ENCODE peak calls at places on chromosomes 1 and 21, in ten cellular contexts. One of them, this sample, is unnamed.
A peak's percentile ranks its signal among the peaks of the same experiment; 100 is the strongest.

GRCh38 chr1:92804721-92805169 is 19.8 kb upstream of the EVI5 start:
- DNase-seq in mucosa of descending colon: peak; percentile 63
- DNase-seq in heart left ventricle: peak; percentile 85
- DNase-seq in H9: peak; percentile 60
- DNase-seq in tibial artery: peak; percentile 70
- DNase-seq in MM.1S: peak; percentile 36
- DNase-seq in CD8-positive, alpha-beta T cell: no peak
- DNase-seq in left ventricle myocardium inferior: peak; percentile 63
- DNase-seq in neural progenitor cell: peak; percentile 23
- DNase-seq in neuronal stem cell: no peak
- DNase-seq in this sample: peak; percentile 99

GRCh38 chr1:195791796-195792195 is 816.4 kb downstream of the KCNT2 start:
- DNase-seq in heart left ventricle: no peak
- DNase-seq in neural progenitor cell: no peak
- DNase-seq in left ventricle myocardium inferior: no peak
- DNase-seq in CD8-positive, alpha-beta T cell: no peak
- DNase-seq in mucosa of descending colon: no peak
- DNase-seq in tibial artery: no peak
- DNase-seq in H9: no peak
- DNase-seq in neuronal stem cell: no peak
- DNase-seq in MM.1S: no peak
- DNase-seq in this sample: no peak

GRCh38 chr21:33403786-33404571 is 766 bp downstream of the IFNGR2 start:
- DNase-seq in CD8-positive, alpha-beta T cell: peak; percentile 40
- DNase-seq in neural progenitor cell: peak; percentile 68
- DNase-seq in heart left ventricle: peak; percentile 65
- DNase-seq in MM.1S: peak; percentile 58
- DNase-seq in neuronal stem cell: peak; percentile 35
- DNase-seq in left ventricle myocardium inferior: peak; percentile 64
- DNase-seq in mucosa of descending colon: peak; percentile 79
- DNase-seq in H9: peak; percentile 49
- DNase-seq in tibial artery: peak; percentile 49
- DNase-seq in this sample: peak; percentile 49

GRCh38 chr1:87404306-87404705 is 75.6 kb downstream of the LMO4 start:
- DNase-seq in left ventricle myocardium inferior: no peak
- DNase-seq in neural progenitor cell: no peak
- DNase-seq in heart left ventricle: no peak
- DNase-seq in CD8-positive, alpha-beta T cell: no peak
- DNase-seq in MM.1S: no peak
- DNase-seq in H9: no peak
- DNase-seq in tibial artery: no peak
- DNase-seq in neuronal stem cell: no peak
- DNase-seq in mucosa of descending colon: no peak
- DNase-seq in this sample: no peak

GRCh38 chr1:245790441-245790840 is 635.7 kb downstream of the KIF26B start:
- DNase-seq in left ventricle myocardium inferior: no peak
- DNase-seq in heart left ventricle: no peak
- DNase-seq in neural progenitor cell: no peak
- DNase-seq in mucosa of descending colon: no peak
- DNase-seq in tibial artery: no peak
- DNase-seq in neuronal stem cell: no peak
- DNase-seq in CD8-positive, alpha-beta T cell: no peak
- DNase-seq in H9: no peak
- DNase-seq in MM.1S: no peak
- DNase-seq in this sample: peak; percentile 52

GRCh38 chr1:165898837-165899236 is 71.4 kb downstream of the UCK2 start:
- DNase-seq in neural progenitor cell: no peak
- DNase-seq in heart left ventricle: peak; percentile 41
- DNase-seq in left ventricle myocardium inferior: no peak
- DNase-seq in MM.1S: no peak
- DNase-seq in mucosa of descending colon: no peak
- DNase-seq in tibial artery: peak; percentile 41
- DNase-seq in H9: peak; percentile 14
- DNase-seq in CD8-positive, alpha-beta T cell: no peak
- DNase-seq in neuronal stem cell: no peak
- DNase-seq in this sample: peak; percentile 100

GRCh38 chr1:236425031-236425663 is 31.1 kb downstream of the EDARADD start:
- DNase-seq in heart left ventricle: no peak
- DNase-seq in mucosa of descending colon: no peak
- DNase-seq in CD8-positive, alpha-beta T cell: peak; percentile 5
- DNase-seq in tibial artery: no peak
- DNase-seq in neural progenitor cell: no peak
- DNase-seq in MM.1S: peak; percentile 47
- DNase-seq in neuronal stem cell: no peak
- DNase-seq in left ventricle myocardium inferior: no peak
- DNase-seq in H9: peak; percentile 34
- DNase-seq in this sample: no peak

GRCh38 chr1:112887599-112888303 is 68.2 kb downstream of the SLC16A1 start:
- DNase-seq in heart left ventricle: no peak
- DNase-seq in CD8-positive, alpha-beta T cell: no peak
- DNase-seq in tibial artery: no peak
- DNase-seq in neuronal stem cell: no peak
- DNase-seq in neural progenitor cell: no peak
- DNase-seq in H9: no peak
- DNase-seq in left ventricle myocardium inferior: no peak
- DNase-seq in MM.1S: no peak
- DNase-seq in mucosa of descending colon: no peak
- DNase-seq in this sample: no peak

DNA sequence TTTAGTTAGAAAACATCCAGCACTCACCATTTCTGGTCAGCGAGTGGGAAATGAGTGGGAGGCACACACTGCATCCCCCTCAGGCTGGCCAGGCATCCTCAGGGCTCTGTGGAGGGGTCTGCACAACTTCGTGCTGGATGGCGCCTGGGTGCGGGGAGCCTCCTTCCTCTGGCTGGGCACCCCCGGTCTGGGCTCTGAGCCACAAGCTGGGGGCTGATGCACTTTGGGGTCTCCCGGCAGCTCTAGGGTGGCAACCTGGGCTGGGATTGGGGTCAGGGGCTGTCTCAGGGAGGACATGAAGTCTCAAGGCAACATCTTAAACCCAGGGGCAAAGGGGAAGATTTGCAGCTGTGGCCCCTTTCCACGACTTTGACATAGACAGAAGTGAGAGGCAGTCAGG is 23.5 kb downstream of the PRDM16 start:
- DNase-seq in mucosa of descending colon: no peak
- DNase-seq in heart left ventricle: no peak
- DNase-seq in neural progenitor cell: no peak
- DNase-seq in left ventricle myocardium inferior: no peak
- DNase-seq in neuronal stem cell: no peak
- DNase-seq in H9: no peak
- DNase-seq in tibial artery: no peak
- DNase-seq in MM.1S: no peak
- DNase-seq in CD8-positive, alpha-beta T cell: no peak
- DNase-seq in this sample: no peak
- H3K4me1 ChIP-seq in mucosa of descending colon: no peaks in the 10 kb centered on the region
- H3K4me1 ChIP-seq in heart left ventricle: peaks cover 8% of the 10 kb centered on the region
- H3K4me1 ChIP-seq in neural progenitor cell: peaks cover 4% of the 10 kb centered on the region
- H3K4me1 ChIP-seq in left ventricle myocardium inferior: peaks cover 52% of the 10 kb centered on the region
- H3K4me1 ChIP-seq in neuronal stem cell: no peaks in the 10 kb centered on the region
- H3K4me1 ChIP-seq in H9: no peaks in the 10 kb centered on the region
- H3K4me1 ChIP-seq in tibial artery: peaks cover 98% of the 10 kb centered on the region
- H3K4me1 ChIP-seq in MM.1S: no peaks in the 10 kb centered on the region
- H3K4me1 ChIP-seq in CD8-positive, alpha-beta T cell: no peaks in the 10 kb centered on the region
- H3K4me1 ChIP-seq in this sample: no peaks in the 10 kb centered on the region

GRCh38 chr1:3469849-3470649 is 15.6 kb downstream of the ARHGEF16 start:
- DNase-seq in heart left ventricle: peak; percentile 21
- DNase-seq in H9: no peak
- DNase-seq in tibial artery: no peak
- DNase-seq in neural progenitor cell: no peak
- DNase-seq in mucosa of descending colon: peak; percentile 18
- DNase-seq in MM.1S: no peak
- DNase-seq in neuronal stem cell: no peak
- DNase-seq in left ventricle myocardium inferior: no peak
- DNase-seq in CD8-positive, alpha-beta T cell: no peak
- DNase-seq in this sample: no peak

GRCh38 chr1:3470650-3471355 is 16.3 kb downstream of the ARHGEF16 start:
- DNase-seq in tibial artery: no peak
- DNase-seq in H9: no peak
- DNase-seq in left ventricle myocardium inferior: no peak
- DNase-seq in mucosa of descending colon: peak; percentile 10
- DNase-seq in CD8-positive, alpha-beta T cell: no peak
- DNase-seq in heart left ventricle: peak; percentile 17
- DNase-seq in neuronal stem cell: no peak
- DNase-seq in neural progenitor cell: no peak
- DNase-seq in MM.1S: no peak
- DNase-seq in this sample: no peak

GRCh38 chr1:3472088-3472850 is 17.8 kb downstream of the ARHGEF16 start:
- DNase-seq in H9: no peak
- DNase-seq in neural progenitor cell: no peak
- DNase-seq in neuronal stem cell: no peak
- DNase-seq in MM.1S: no peak
- DNase-seq in heart left ventricle: peak; percentile 21
- DNase-seq in mucosa of descending colon: peak; percentile 16
- DNase-seq in tibial artery: no peak
- DNase-seq in left ventricle myocardium inferior: no peak
- DNase-seq in CD8-positive, alpha-beta T cell: no peak
- DNase-seq in this sample: no peak

GRCh38 chr1:3472906-3473305 is 18.4 kb downstream of the ARHGEF16 start:
- DNase-seq in mucosa of descending colon: peak; percentile 14
- DNase-seq in heart left ventricle: no peak
- DNase-seq in tibial artery: no peak
- DNase-seq in CD8-positive, alpha-beta T cell: no peak
- DNase-seq in H9: no peak
- DNase-seq in neuronal stem cell: no peak
- DNase-seq in left ventricle myocardium inferior: no peak
- DNase-seq in MM.1S: no peak
- DNase-seq in neural progenitor cell: no peak
- DNase-seq in this sample: no peak

GRCh38 chr1:3471356-3472087 is 17.1 kb downstream of the ARHGEF16 start:
- DNase-seq in neuronal stem cell: peak; percentile 68
- DNase-seq in left ventricle myocardium inferior: peak; percentile 62
- DNase-seq in neural progenitor cell: peak; percentile 87
- DNase-seq in H9: peak; percentile 93
- DNase-seq in tibial artery: no peak
- DNase-seq in mucosa of descending colon: peak; percentile 45
- DNase-seq in CD8-positive, alpha-beta T cell: no peak
- DNase-seq in MM.1S: no peak
- DNase-seq in heart left ventricle: peak; percentile 59
- DNase-seq in this sample: peak; percentile 53
- H3K4me1 ChIP-seq in neuronal stem cell: peaks cover 18% of the 10 kb centered on the region
- H3K4me1 ChIP-seq in left ventricle myocardium inferior: peaks cover 12% of the 10 kb centered on the region
- H3K4me1 ChIP-seq in neural progenitor cell: peaks cover 14% of the 10 kb centered on the region
- H3K4me1 ChIP-seq in H9: peaks cover 5% of the 10 kb centered on the region
- H3K4me1 ChIP-seq in tibial artery: peaks cover 5% of the 10 kb centered on the region
- H3K4me1 ChIP-seq in mucosa of descending colon: no peaks in the 10 kb centered on the region
- H3K4me1 ChIP-seq in CD8-positive, alpha-beta T cell: no peaks in the 10 kb centered on the region
- H3K4me1 ChIP-seq in MM.1S: no peaks in the 10 kb centered on the region
- H3K4me1 ChIP-seq in heart left ventricle: no peaks in the 10 kb centered on the region
- H3K4me1 ChIP-seq in this sample: peaks cover 11% of the 10 kb centered on the region

GRCh38 chr1:85577421-85578320 is 2.9 kb upstream of the CCN1 start:
- DNase-seq in tibial artery: peak; percentile 54
- DNase-seq in CD8-positive, alpha-beta T cell: no peak
- DNase-seq in H9: peak; percentile 51
- DNase-seq in MM.1S: no peak
- DNase-seq in mucosa of descending colon: no peak
- DNase-seq in left ventricle myocardium inferior: peak; percentile 39
- DNase-seq in heart left ventricle: peak; percentile 53
- DNase-seq in neural progenitor cell: peak; percentile 51
- DNase-seq in neuronal stem cell: no peak
- DNase-seq in this sample: no peak

GRCh38 chr1:85576256-85576641 is 4.3 kb upstream of the CCN1 start:
- DNase-seq in MM.1S: no peak
- DNase-seq in heart left ventricle: no peak
- DNase-seq in CD8-positive, alpha-beta T cell: no peak
- DNase-seq in mucosa of descending colon: no peak
- DNase-seq in neural progenitor cell: no peak
- DNase-seq in left ventricle myocardium inferior: no peak
- DNase-seq in neuronal stem cell: no peak
- DNase-seq in H9: peak; percentile 38
- DNase-seq in tibial artery: no peak
- DNase-seq in this sample: no peak

GRCh38 chr1:85576642-85577420 is 3.7 kb upstream of the CCN1 start:
- DNase-seq in neuronal stem cell: peak; percentile 86
- DNase-seq in H9: peak; percentile 83
- DNase-seq in left ventricle myocardium inferior: peak; percentile 90
- DNase-seq in tibial artery: peak; percentile 86
- DNase-seq in mucosa of descending colon: peak; percentile 82
- DNase-seq in heart left ventricle: peak; percentile 90
- DNase-seq in MM.1S: peak; percentile 70
- DNase-seq in CD8-positive, alpha-beta T cell: no peak
- DNase-seq in neural progenitor cell: peak; percentile 93
- DNase-seq in this sample: peak; percentile 88

GRCh38 chr1:85573348-85573747 is 7.2 kb upstream of the CCN1 start:
- DNase-seq in H9: no peak
- DNase-seq in tibial artery: no peak
- DNase-seq in CD8-positive, alpha-beta T cell: no peak
- DNase-seq in MM.1S: no peak
- DNase-seq in neuronal stem cell: no peak
- DNase-seq in left ventricle myocardium inferior: no peak
- DNase-seq in mucosa of descending colon: no peak
- DNase-seq in heart left ventricle: no peak
- DNase-seq in neural progenitor cell: no peak
- DNase-seq in this sample: peak; percentile 53

DNA sequence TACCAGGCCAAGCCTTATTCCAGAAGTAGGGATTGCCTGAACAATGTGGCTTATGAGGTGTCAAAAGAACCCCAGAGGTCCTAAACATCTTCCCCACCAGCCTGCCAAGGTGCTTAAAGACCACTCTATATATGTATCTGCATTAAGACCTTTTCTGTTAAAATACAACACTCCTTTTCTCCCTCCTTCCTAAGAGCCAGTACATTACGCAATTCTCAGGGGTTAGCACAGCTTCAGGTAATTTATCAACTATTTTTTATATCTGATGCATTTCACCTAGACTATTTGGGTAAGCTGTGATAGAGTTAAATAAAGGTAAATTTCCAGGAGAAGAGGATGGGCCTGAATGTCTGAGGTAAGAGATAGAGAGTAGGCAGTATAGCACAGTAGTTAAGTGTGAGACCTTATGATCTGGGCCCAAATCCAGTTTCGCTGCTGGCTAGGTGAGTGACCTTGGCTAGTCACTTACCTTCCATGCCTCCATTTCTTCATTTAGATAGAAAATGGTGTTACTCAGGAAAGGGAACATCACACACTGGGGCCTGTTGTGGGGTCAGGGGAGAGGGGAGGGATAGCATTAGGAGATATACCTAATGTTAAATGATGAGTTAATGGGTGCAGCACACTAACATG is 5.1 kb upstream of the CCN1 start:
- DNase-seq in CD8-positive, alpha-beta T cell: no peak
- DNase-seq in neuronal stem cell: no peak
- DNase-seq in neural progenitor cell: no peak
- DNase-seq in H9: no peak
- DNase-seq in left ventricle myocardium inferior: no peak
- DNase-seq in heart left ventricle: no peak
- DNase-seq in MM.1S: no peak
- DNase-seq in tibial artery: no peak
- DNase-seq in mucosa of descending colon: no peak
- DNase-seq in this sample: no peak
- H3K4me1 ChIP-seq in CD8-positive, alpha-beta T cell: peaks cover 15% of the 10 kb centered on the region
- H3K4me1 ChIP-seq in neuronal stem cell: peaks cover 10% of the 10 kb centered on the region
- H3K4me1 ChIP-seq in neural progenitor cell: peaks cover 22% of the 10 kb centered on the region
- H3K4me1 ChIP-seq in H9: peaks cover 3% of the 10 kb centered on the region
- H3K4me1 ChIP-seq in left ventricle myocardium inferior: peaks cover 57% of the 10 kb centered on the region
- H3K4me1 ChIP-seq in heart left ventricle: peaks cover 14% of the 10 kb centered on the region
- H3K4me1 ChIP-seq in MM.1S: no peaks in the 10 kb centered on the region
- H3K4me1 ChIP-seq in tibial artery: peaks cover 67% of the 10 kb centered on the region
- H3K4me1 ChIP-seq in mucosa of descending colon: peaks cover 24% of the 10 kb centered on the region
- H3K4me1 ChIP-seq in this sample: peaks cover 21% of the 10 kb centered on the region

DNA sequence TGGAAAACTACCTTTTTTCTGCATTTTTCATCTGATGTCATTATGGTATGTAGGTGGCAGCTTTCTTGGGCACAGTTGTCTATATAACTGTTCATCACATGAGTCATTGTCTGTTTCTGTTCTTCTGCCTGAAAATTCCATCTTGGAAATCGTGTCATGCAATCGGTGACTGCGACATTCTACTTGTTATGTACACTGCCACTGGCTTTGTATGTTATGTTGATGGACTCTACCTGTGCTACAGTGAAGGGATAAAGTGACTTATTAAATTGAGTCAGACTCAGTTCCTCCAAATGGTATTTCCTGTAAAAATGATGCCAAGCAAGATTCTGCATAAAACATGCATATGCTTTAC is 8.6 kb downstream of the SMAP2 start:
- DNase-seq in neural progenitor cell: no peak
- DNase-seq in heart left ventricle: no peak
- DNase-seq in mucosa of descending colon: no peak
- DNase-seq in tibial artery: no peak
- DNase-seq in left ventricle myocardium inferior: no peak
- DNase-seq in neuronal stem cell: no peak
- DNase-seq in CD8-positive, alpha-beta T cell: no peak
- DNase-seq in MM.1S: no peak
- DNase-seq in H9: no peak
- DNase-seq in this sample: no peak
- H3K4me1 ChIP-seq in neural progenitor cell: peaks cover 10% of the 10 kb centered on the region
- H3K4me1 ChIP-seq in heart left ventricle: peaks cover 7% of the 10 kb centered on the region
- H3K4me1 ChIP-seq in mucosa of descending colon: peaks cover 32% of the 10 kb centered on the region
- H3K4me1 ChIP-seq in tibial artery: peaks cover 85% of the 10 kb centered on the region
- H3K4me1 ChIP-seq in left ventricle myocardium inferior: peaks cover 57% of the 10 kb centered on the region
- H3K4me1 ChIP-seq in neuronal stem cell: peaks cover 5% of the 10 kb centered on the region
- H3K4me1 ChIP-seq in CD8-positive, alpha-beta T cell: peaks cover 93% of the 10 kb centered on the region
- H3K4me1 ChIP-seq in MM.1S: peaks cover 76% of the 10 kb centered on the region
- H3K4me1 ChIP-seq in H9: no peaks in the 10 kb centered on the region
- H3K4me1 ChIP-seq in this sample: peaks cover 18% of the 10 kb centered on the region

This sample was measured in IMR-90.